ENCODE peak calls at places on chromosome 13, in six cellular contexts. N is iPS DF 6.9, U is pancreas, A is psoas muscle, E is fibroblast of lung, L is IMR-90. B is an unnamed sample. For H3K9me3, the result is how much of the 10 kb centered on the place peaks cover.

GRCh38 chr13:29472317-29472961 is 123.0 kb downstream of the SLC7A1 start:
- DNase-seq in L (peak), E (peak), A (no peak), U (peak), N (peak), B (peak)

GRCh38 chr13:50226515-50227147 is 211.4 kb downstream of the KCNRG start:
- DNase-seq in A (no peak), L (no peak), U (no peak), N (no peak), E (no peak), B (no peak)

GRCh38 chr13:64347662-64348061 is 2882.5 kb downstream of the PCDH9 start:
- DNase-seq in E (peak), N (no peak), L (peak), A (no peak), U (no peak), B (no peak)

GRCh38 chr13:51769455-51770127 is 34.4 kb downstream of the DHRS12 start:
- DNase-seq in U (no peak), A (peak), E (no peak), L (no peak), N (no peak), B (no peak)

GRCh38 chr13:72757792-72758535 is 23.7 kb downstream of the DIS3 start:
- DNase-seq in U (no peak), E (no peak), A (no peak), L (peak), N (no peak), B (no peak)

GRCh38 chr13:83881917-83882625 is at the start of gene SLITRK1:
- DNase-seq in U (peak), E (peak), A (no peak), L (peak), N (peak), B (peak)

GRCh38 chr13:41700790-41701310 is 243.5 kb downstream of the RGCC start:
- DNase-seq in E (peak), U (no peak), N (no peak), L (peak), A (no peak), B (peak)

GRCh38 chr13:38262211-38262610 is 87.4 kb upstream of the UFM1 start:
- DNase-seq in N (no peak), L (no peak), E (no peak), U (no peak), A (no peak), B (no peak)

GRCh38 chr13:40371531-40372125 is 294.8 kb downstream of the FOXO1 start:
- DNase-seq in A (no peak), U (no peak), L (no peak), N (no peak), E (peak), B (no peak)

GRCh38 chr13:73428137-73428536 is 369.3 kb downstream of the KLF5 start:
- DNase-seq in A (no peak), N (no peak), L (peak), U (no peak), E (peak), B (no peak)

GRCh38 chr13:27969073-27969865 is at the start of gene CDX2:
- DNase-seq in N (no peak), E (no peak), U (no peak), L (no peak), A (no peak), B (no peak)

GRCh38 chr13:108269601-108270328 is at the start of gene TNFSF13B:
- DNase-seq in A (peak), L (peak), E (peak), N (peak), U (peak), B (peak)

GRCh38 chr13:77390391-77390790 is 63.5 kb upstream of the MYCBP2 start:
- DNase-seq in U (no peak), N (no peak), E (no peak), L (no peak), A (no peak), B (no peak)

GRCh38 chr13:73138967-73139491 is 80.2 kb downstream of the KLF5 start:
- DNase-seq in N (no peak), L (no peak), U (no peak), E (no peak), A (no peak), B (no peak)

GRCh38 chr13:72952529-72953141 is 106.2 kb upstream of the KLF5 start:
- DNase-seq in L (no peak), N (no peak), A (no peak), E (no peak), U (no peak), B (no peak)

GRCh38 chr13:101706651-101707050 is 254.2 kb downstream of the ITGBL1 start:
- DNase-seq in U (no peak), E (peak), A (no peak), N (no peak), L (peak), B (no peak)

GRCh38 chr13:109672545-109672944 is 113.8 kb downstream of the IRS2 start:
- DNase-seq in N (no peak), E (no peak), U (no peak), L (peak), A (no peak), B (no peak)

GRCh38 chr13:35720690-35721554 is 244.4 kb upstream of the MAB21L1 start:
- DNase-seq in E (peak), U (peak), L (peak), A (peak), N (peak), B (peak)

GRCh38 chr13:48902421-48902820 is 73.3 kb upstream of the FNDC3A start:
- DNase-seq in N (no peak), E (peak), L (peak), A (no peak), U (no peak), B (no peak)

GRCh38 chr13:106599875-106600797 is 32.2 kb upstream of the ARGLU1 start:
- DNase-seq in E (peak), U (no peak), L (peak), N (no peak), A (no peak), B (no peak)

GRCh38 chr13:34019870-34020269 is 201.9 kb downstream of the RFC3 start:
- DNase-seq in A (no peak), L (no peak), N (no peak), E (no peak), U (no peak), B (no peak)

GRCh38 chr13:42875448-42876269 is 94.3 kb downstream of the FAM216B start:
- DNase-seq in L (peak), N (no peak), E (peak), A (no peak), U (no peak), B (peak)

GRCh38 chr13:97353927-97354326 is 80.0 kb upstream of the RAP2A start:
- DNase-seq in A (no peak), U (no peak), N (no peak), L (peak), E (no peak), B (no peak)

GRCh38 chr13:26308836-26309235 is 54.9 kb downstream of the CDK8 start:
- DNase-seq in N (no peak), E (no peak), A (no peak), L (no peak), U (no peak), B (no peak)

GRCh38 chr13:98540476-98540875 is 36.4 kb downstream of the STK24 start:
- DNase-seq in U (no peak), N (no peak), L (no peak), A (no peak), E (no peak), B (no peak)

GRCh38 chr13:40342901-40343300 is 323.5 kb downstream of the FOXO1 start:
- DNase-seq in L (no peak), E (no peak), N (no peak), A (no peak), U (no peak), B (no peak)

GRCh38 chr13:53758946-53759345 is 730.3 kb downstream of the OLFM4 start:
- DNase-seq in E (no peak), U (no peak), N (no peak), L (no peak), A (no peak), B (no peak)

GRCh38 chr13:73215807-73216206 is 157.0 kb downstream of the KLF5 start:
- DNase-seq in U (no peak), A (no peak), N (no peak), E (no peak), L (peak), B (no peak)

GRCh38 chr13:107866666-107867623 is 348.4 kb downstream of the LIG4 start:
- DNase-seq in U (peak), E (peak), A (no peak), L (peak), N (no peak), B (peak)

GRCh38 chr13:110525328-110526319 is 35.9 kb downstream of the RAB20 start:
- DNase-seq in U (no peak), L (no peak), A (no peak), N (no peak), E (no peak), B (no peak)

GRCh38 chr13:68810660-68811059 is 1297.0 kb upstream of the ATXN8OS start:
- DNase-seq in A (no peak), U (no peak), N (no peak), E (no peak), L (no peak), B (peak)

GRCh38 chr13:41709511-41709910 is 251.4 kb downstream of the VWA8 start:
- DNase-seq in A (no peak), L (peak), U (no peak), E (no peak), N (no peak), B (no peak)

GRCh38 chr13:32622827-32623226 is 36.6 kb downstream of the PDS5B start:
- DNase-seq in E (no peak), L (no peak), N (no peak), A (no peak), U (no peak), B (no peak)
- H3K9me3 ChIP-seq in E (under half), L (under half), N (under half), A (under half), U (under half), B (under half)

GRCh38 chr13:18961383-18962117 is 220.1 kb downstream of the TUBA3C start:
- DNase-seq in L (no peak), A (no peak), E (no peak), U (peak), N (no peak), B (no peak)

GRCh38 chr13:18964942-18965341 is 216.7 kb downstream of the TUBA3C start:
- DNase-seq in L (no peak), U (no peak), E (no peak), A (no peak), N (no peak), B (no peak)

GRCh38 chr13:18962168-18962734 is 219.4 kb downstream of the TUBA3C start:
- DNase-seq in A (no peak), E (no peak), L (no peak), N (no peak), U (no peak), B (no peak)

GRCh38 chr13:18960637-18961227 is 220.9 kb downstream of the TUBA3C start:
- DNase-seq in U (no peak), E (no peak), N (no peak), A (no peak), L (no peak), B (no peak)

DNA sequence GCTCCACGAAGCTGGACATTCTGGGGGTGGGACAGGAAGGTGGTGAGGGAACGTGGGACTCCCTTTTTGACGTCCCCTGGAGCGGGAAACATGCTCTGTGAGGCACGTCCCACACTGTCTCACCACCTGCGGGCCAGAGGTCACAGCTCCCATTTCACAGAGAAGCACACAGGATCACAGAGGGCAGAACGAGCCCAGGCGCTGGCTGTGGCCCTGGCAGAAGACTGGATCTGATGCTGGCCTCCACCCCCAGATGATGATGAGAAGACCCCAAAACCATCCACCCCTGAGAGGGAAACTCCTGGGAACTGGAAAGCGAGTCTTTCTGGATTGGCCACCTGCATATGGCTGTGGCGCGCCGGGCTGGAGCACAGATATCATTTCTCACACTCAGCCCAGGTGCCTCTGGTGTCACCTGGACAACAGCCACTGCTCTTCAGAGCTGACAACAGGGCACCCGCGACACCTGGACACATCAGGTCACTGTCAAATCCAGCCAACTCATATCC is 216.2 kb downstream of the TUBA3C start:
- DNase-seq in E (no peak), L (no peak), N (no peak), U (no peak), A (no peak), B (no peak)
- H3K9me3 ChIP-seq in E (under half), L (under half), N (under half), U (under half), A (under half), B (under half)

DNA sequence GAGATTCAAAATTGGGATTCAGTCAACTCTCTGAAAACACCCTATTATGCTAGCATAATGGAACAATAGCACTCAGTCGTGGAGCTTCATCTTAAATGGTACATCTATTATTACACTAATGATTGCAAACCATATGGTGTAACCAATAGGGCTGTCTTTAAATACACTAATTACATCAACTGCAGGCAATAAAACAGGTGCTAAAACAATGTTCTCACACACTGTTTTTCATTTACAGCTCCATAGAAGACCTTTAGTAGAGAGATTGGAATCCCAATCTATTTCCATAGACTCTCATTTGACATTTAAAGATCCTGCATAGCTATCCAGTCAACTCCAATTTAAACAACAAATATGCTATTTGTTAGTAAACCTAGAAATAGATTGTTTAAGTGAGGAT is 1917.4 kb downstream of the OLFM4 start:
- DNase-seq in E (no peak), A (no peak), U (no peak), L (no peak), N (no peak), B (no peak)
- H3K9me3 ChIP-seq in E (under half), A (under half), U (under half), L (under half), N (under half), B (under half)

GRCh38 chr13:19329365-19329764 is 147.7 kb upstream of the TUBA3C start:
- DNase-seq in U (no peak), N (no peak), L (no peak), E (no peak), A (no peak), B (no peak)

GRCh38 chr13:19321222-19321621 is 139.6 kb upstream of the TUBA3C start:
- DNase-seq in E (no peak), N (no peak), U (no peak), L (no peak), A (no peak), B (no peak)

DNA sequence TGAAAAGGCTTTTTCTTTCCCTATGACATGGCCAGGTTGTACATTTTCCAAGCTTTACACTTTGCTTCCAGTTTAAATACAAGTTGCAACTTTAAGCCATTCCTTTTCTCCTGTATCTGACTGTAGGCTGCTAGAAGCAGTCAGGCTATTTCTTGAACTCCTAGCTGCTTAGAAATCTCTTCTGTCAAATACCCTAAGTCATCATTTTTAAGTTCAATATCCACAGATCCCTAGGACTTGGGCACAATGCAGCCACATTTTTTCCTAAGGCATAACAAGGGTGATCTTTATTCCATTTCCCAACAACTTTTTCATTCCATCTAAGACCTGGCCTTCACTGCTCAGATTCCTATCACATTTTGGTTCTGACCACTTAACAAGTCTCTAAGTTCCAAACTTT is 142.7 kb upstream of the TUBA3C start:
- DNase-seq in N (no peak), A (no peak), E (no peak), L (no peak), U (no peak), B (no peak)
- H3K9me3 ChIP-seq in N (under half), A (under half), E (under half), L (under half), U (under half), B (under half)

GRCh38 chr13:111590796-111591195 is 270.4 kb downstream of the TEX29 start:
- DNase-seq in A (no peak), U (no peak), E (no peak), N (no peak), L (no peak), B (no peak)
- H3K9me3 ChIP-seq in A (under half), U (under half), E (under half), N (under half), L (under half), B (under half)

GRCh38 chr13:31310781-31311180 is 111.0 kb downstream of the B3GLCT start:
- DNase-seq in L (peak), U (no peak), A (peak), E (no peak), N (no peak), B (no peak)
- H3K9me3 ChIP-seq in L (under half), U (under half), A (under half), E (under half), N (under half), B (under half)

GRCh38 chr13:113920173-113920572 is 53.7 kb downstream of the C13orf46 start:
- DNase-seq in N (no peak), L (no peak), U (no peak), A (no peak), E (no peak), B (no peak)
- H3K9me3 ChIP-seq in N (under half), L (under half), U (under half), A (under half), E (under half), B (under half)

GRCh38 chr13:19575230-19575629 is 13.9 kb upstream of the TPTE2 start:
- DNase-seq in U (no peak), E (no peak), L (no peak), N (no peak), A (no peak), B (no peak)

GRCh38 chr13:19572280-19572679 is 10.9 kb upstream of the TPTE2 start:
- DNase-seq in L (no peak), A (no peak), U (no peak), E (no peak), N (no peak), B (no peak)

GRCh38 chr13:19567820-19568534 is 6.6 kb upstream of the TPTE2 start:
- DNase-seq in E (no peak), A (no peak), U (no peak), L (no peak), N (no peak), B (no peak)

GRCh38 chr13:19573072-19573716 is 11.9 kb upstream of the TPTE2 start:
- DNase-seq in N (no peak), U (no peak), E (no peak), L (no peak), A (no peak), B (no peak)
- H3K9me3 ChIP-seq in N (under half), U (under half), E (under half), L (under half), A (under half), B (under half)

GRCh38 chr13:114044486-114044885 is 70.6 kb upstream of the C13orf46 start:
- DNase-seq in U (no peak), L (peak), E (peak), A (peak), N (no peak), B (no peak)
- H3K9me3 ChIP-seq in U (under half), L (under half), E (under half), A (under half), N (under half), B (under half)